ENCODE peak calls at places on chromosomes 16 and 17, in eight cellular contexts. K is choroid plexus epithelial cell; Q is CD4-positive, alpha-beta T cell; G is colonic mucosa; Z is hepatocyte; N is type B pancreatic cell; W is MCF 10A; Y is neural crest cell. E is an unnamed sample.

GRCh38 chr16:31493506-31494125 is 10.7 kb downstream of the SLC5A2 start:
- DNase-seq in K (no peak), Q (no peak), G (no peak), Z (no peak), N (no peak), W (no peak), Y (no peak), E (no peak)

GRCh38 chr17:3533752-3534151 is 23.9 kb downstream of the TRPV3 start:
- DNase-seq in K (no peak), Q (no peak), G (no peak), Z (no peak), N (no peak), W (no peak), Y (no peak), E (no peak)

GRCh38 chr17:74746376-74746775 is 2.1 kb upstream of the NHERF1 start:
- DNase-seq in K (no peak), Q (no peak), G (no peak), Z (no peak), N (no peak), W (no peak), Y (no peak), E (no peak)

GRCh38 chr16:49889725-49890397 is 33.9 kb upstream of the ZNF423 start:
- DNase-seq in K (peak; percentile 19), Q (no peak), G (no peak), Z (no peak), N (no peak), W (peak; percentile 57), Y (no peak), E (no peak)

GRCh38 chr17:78957076-78957475 is 22.6 kb downstream of the LGALS3BP start:
- DNase-seq in K (peak; percentile 47), Q (no peak), G (no peak), Z (no peak), N (no peak), W (no peak), Y (no peak), E (no peak)

GRCh38 chr16:53754938-53755910 is 51.3 kb downstream of the FTO start:
- DNase-seq in K (peak; percentile 71), Q (no peak), G (peak; percentile 87), Z (peak; percentile 42), N (no peak), W (peak; percentile 96), Y (no peak), E (no peak)

GRCh38 chr17:29079433-29079832 is 36.5 kb downstream of the PIPOX start:
- DNase-seq in K (no peak), Q (no peak), G (no peak), Z (no peak), N (no peak), W (no peak), Y (no peak), E (no peak)

GRCh38 chr17:78329263-78330059 is 30.4 kb downstream of the SOCS3 start:
- DNase-seq in K (peak; percentile 79), Q (no peak), G (no peak), Z (no peak), N (no peak), W (peak; percentile 89), Y (no peak), E (no peak)

GRCh38 chr17:7351665-7352558 is at the start of gene KCTD11:
- DNase-seq in K (peak; percentile 90), Q (peak; percentile 45), G (peak; percentile 94), Z (peak; percentile 95), N (peak; percentile 88), W (peak; percentile 89), Y (peak; percentile 69), E (peak; percentile 97)
- TF ChIP-seq CTCF in K (peak; percentile 72), Q (no peak), G (peak; percentile 37), Z (peak; percentile 66), N (peak; percentile 69), W (peak; percentile 53), Y (peak; percentile 65), E (peak; percentile 29)

GRCh38 chr17:82358467-82359350 is at the start of gene TEX19:
- DNase-seq in K (no peak), Q (no peak), G (no peak), Z (no peak), N (no peak), W (peak; percentile 13), Y (no peak), E (no peak)

GRCh38 chr17:82357394-82357793 is 1.7 kb upstream of the TEX19 start:
- DNase-seq in K (no peak), Q (no peak), G (no peak), Z (no peak), N (no peak), W (no peak), Y (no peak), E (no peak)

GRCh38 chr17:82354804-82355308 is 4.2 kb upstream of the TEX19 start:
- DNase-seq in K (no peak), Q (no peak), G (no peak), Z (no peak), N (no peak), W (no peak), Y (no peak), E (no peak)

GRCh38 chr17:82356028-82356427 is 3.0 kb upstream of the TEX19 start:
- DNase-seq in K (peak; percentile 22), Q (no peak), G (no peak), Z (no peak), N (no peak), W (peak; percentile 59), Y (no peak), E (no peak)

GRCh38 chr17:82356845-82357355 is 2.1 kb upstream of the TEX19 start:
- DNase-seq in K (no peak), Q (no peak), G (no peak), Z (no peak), N (no peak), W (no peak), Y (no peak), E (no peak)
- TF ChIP-seq CTCF in K (no peak), Q (no peak), G (no peak), Z (no peak), N (no peak), W (no peak), Y (no peak), E (no peak)

GRCh38 chr17:75763269-75763607 is 1.8 kb downstream of the GALK1 start:
- DNase-seq in K (no peak), Q (no peak), G (no peak), Z (no peak), N (no peak), W (no peak), Y (no peak), E (no peak)

GRCh38 chr17:75765981-75766380 is 989 bp upstream of the GALK1 start:
- DNase-seq in K (no peak), Q (no peak), G (no peak), Z (no peak), N (no peak), W (no peak), Y (no peak), E (no peak)

GRCh38 chr17:75763613-75764416 is 1.2 kb downstream of the GALK1 start:
- DNase-seq in K (no peak), Q (no peak), G (no peak), Z (no peak), N (no peak), W (no peak), Y (no peak), E (no peak)

GRCh38 chr17:75764417-75764710 is 628 bp downstream of the GALK1 start:
- DNase-seq in K (no peak), Q (no peak), G (no peak), Z (no peak), N (no peak), W (no peak), Y (no peak), E (no peak)

DNA sequence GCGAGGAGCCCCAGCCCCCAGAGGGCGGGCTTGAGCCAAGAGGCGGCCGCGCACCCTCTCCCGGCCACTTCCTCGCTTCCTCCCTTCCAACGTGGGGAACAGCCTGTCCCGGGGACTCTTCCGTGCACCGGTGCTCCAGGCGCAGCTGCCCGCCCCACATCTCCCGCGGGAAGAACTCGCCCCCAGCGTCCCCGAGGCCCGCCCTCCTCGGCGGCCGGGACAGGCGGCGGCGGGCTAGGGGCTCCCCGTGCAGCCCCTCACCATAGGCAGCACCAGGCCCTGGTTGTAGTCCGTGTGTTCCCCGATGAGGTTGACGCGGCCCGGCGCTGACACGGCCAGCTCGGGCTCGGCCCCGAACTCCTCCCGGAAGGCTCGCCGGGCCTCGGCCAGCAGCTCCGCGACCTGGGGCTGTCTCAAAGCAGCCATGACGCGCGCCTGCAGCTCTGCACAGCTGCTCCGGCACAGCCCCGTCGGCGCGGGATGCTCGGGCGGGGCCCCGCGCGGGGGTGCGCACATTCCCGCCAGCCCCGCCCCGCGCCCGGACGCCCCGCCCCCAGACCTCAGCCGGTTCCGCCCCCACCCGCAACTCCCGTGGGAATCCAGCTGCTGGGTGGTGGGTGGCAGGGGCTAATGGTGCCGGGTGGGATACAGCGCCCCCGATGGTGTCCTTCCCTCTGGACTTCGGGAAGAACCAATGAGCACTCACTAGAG is at the start of gene GALK1:
- DNase-seq in K (peak; percentile 76), Q (peak; percentile 59), G (peak; percentile 83), Z (peak; percentile 89), N (no peak), W (peak; percentile 69), Y (peak; percentile 69), E (peak; percentile 78)
- TF ChIP-seq CTCF in K (peak; percentile 72), Q (peak; percentile 27), G (no peak), Z (peak; percentile 58), N (peak; percentile 59), W (peak; percentile 53), Y (peak; percentile 61), E (peak; percentile 50)

DNA sequence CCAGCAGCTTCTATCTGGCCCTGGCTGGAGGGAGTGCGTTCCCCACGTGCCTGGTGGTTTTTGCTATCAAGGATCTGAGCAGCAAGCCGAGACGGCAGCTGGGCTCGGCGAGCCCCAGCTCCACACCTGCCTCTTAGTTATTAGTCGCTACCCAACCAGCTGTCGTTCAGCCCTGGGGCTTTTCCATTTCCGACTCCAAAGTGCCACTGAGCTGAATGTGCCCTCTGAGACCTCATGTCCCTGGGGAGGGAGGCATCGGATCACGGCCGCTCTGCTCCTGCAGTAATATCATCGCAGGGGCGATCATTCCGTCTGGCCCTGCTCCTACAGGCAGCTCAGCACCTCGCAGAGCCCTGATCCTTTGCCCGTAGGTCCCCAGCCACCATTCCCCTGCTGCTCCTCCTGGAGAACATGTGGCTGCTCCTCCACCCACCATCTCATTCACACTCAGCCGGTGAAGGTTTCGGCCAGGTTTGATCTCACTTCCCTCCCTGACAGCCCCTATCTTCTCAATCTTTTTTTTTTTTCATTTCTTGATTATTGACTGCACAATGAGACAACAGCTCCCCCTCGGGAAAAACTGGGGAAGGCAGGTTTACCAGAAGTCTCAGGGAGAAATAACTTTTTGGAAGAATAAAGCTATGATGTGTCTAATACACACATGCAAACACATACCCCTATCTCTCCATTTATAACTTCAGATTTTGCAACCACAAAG is 86.7 kb downstream of the ZFHX3 start:
- DNase-seq in K (peak; percentile 52), Q (no peak), G (no peak), Z (no peak), N (no peak), W (peak; percentile 16), Y (no peak), E (peak; percentile 37)
- TF ChIP-seq CTCF in K (peak; percentile 69), Q (no peak), G (no peak), Z (peak; percentile 32), N (peak; percentile 63), W (peak; percentile 19), Y (peak; percentile 52), E (peak; percentile 40)

E was measured in D721Med.